ENCODE peak calls at places on chromosomes 1 and 21, in ten cellular contexts. R, X, W, U, D, K, V, Z, F and N are unnamed samples.

GRCh38 chr21:40054403-40054802 is 187.2 kb downstream of the PCP4 start:
- DNase-seq in D (no peak), W (no peak), V (peak), Z (no peak), R (no peak), K (no peak), U (no peak), F (peak), X (peak), N (peak)

GRCh38 chr1:44798481-44799365 is 1.5 kb upstream of the PLK3 start:
- DNase-seq in K (no peak), W (no peak), Z (peak), D (no peak), V (no peak), R (no peak), X (peak), F (peak), U (no peak), N (no peak)

GRCh38 chr1:29903767-29904166 is 667.4 kb downstream of the PTPRU start:
- DNase-seq in R (no peak), Z (no peak), F (no peak), D (no peak), U (no peak), K (no peak), X (no peak), V (no peak), W (no peak), N (no peak)

GRCh38 chr1:159011701-159012100 is 2.0 kb downstream of the IFI16 start:
- DNase-seq in K (no peak), R (no peak), W (no peak), X (no peak), V (no peak), Z (no peak), D (no peak), U (no peak), F (no peak), N (no peak)

GRCh38 chr1:218711884-218712674 is 366.9 kb downstream of the TGFB2 start:
- DNase-seq in U (no peak), K (no peak), R (no peak), D (no peak), W (no peak), X (no peak), V (peak), F (no peak), Z (no peak), N (peak)

GRCh38 chr1:46526689-46527291 is 24.7 kb downstream of the KNCN start:
- DNase-seq in U (no peak), F (no peak), K (no peak), W (no peak), V (no peak), Z (no peak), R (no peak), D (peak), X (peak), N (peak)

GRCh38 chr1:24427469-24427862 is 11.9 kb downstream of the NIPAL3 start:
- DNase-seq in K (no peak), D (no peak), V (no peak), W (no peak), Z (no peak), R (no peak), U (no peak), F (no peak), X (no peak), N (no peak)

GRCh38 chr1:9289090-9289534 is 3.6 kb upstream of the SPSB1 start:
- DNase-seq in Z (peak), R (peak), F (peak), V (no peak), U (peak), D (peak), X (no peak), K (no peak), W (peak), N (peak)

GRCh38 chr1:206041640-206042039 is 11.3 kb upstream of the RHEX start:
- DNase-seq in V (no peak), R (no peak), D (peak), W (no peak), K (no peak), U (no peak), F (no peak), Z (peak), X (no peak), N (peak)

GRCh38 chr1:55402117-55402516 is 187.0 kb upstream of the USP24 start:
- DNase-seq in F (no peak), U (no peak), K (peak), V (no peak), W (no peak), Z (no peak), R (no peak), D (no peak), X (no peak), N (no peak)

GRCh38 chr1:228459091-228459993 is 27.8 kb upstream of the RNF187 start:
- DNase-seq in W (peak), F (no peak), K (peak), V (peak), Z (no peak), U (peak), D (peak), X (no peak), R (no peak), N (peak)

GRCh38 chr21:17513214-17514123 is 626 bp downstream of the CXADR start:
- DNase-seq in F (peak), W (no peak), U (peak), R (no peak), D (peak), K (no peak), X (peak), Z (no peak), V (no peak), N (peak)

GRCh38 chr1:19028110-19028509 is 71.6 kb upstream of the IFFO2 start:
- DNase-seq in K (no peak), W (no peak), D (no peak), F (no peak), R (no peak), U (no peak), V (no peak), X (no peak), Z (no peak), N (peak)